ENCODE peak calls at places on chromosomes 13 and 19, in ten cellular contexts. One of them, this sample, is unnamed.

GRCh38 chr13:112617754-112618375 is 29.9 kb upstream of the TUBGCP3 start:
- DNase-seq in AG10803: no peak
- DNase-seq in OCI-M1: no peak
- DNase-seq in NCI-H524 treated with DMSO at 0.1 percent for 48 hours: no peak
- DNase-seq in NCI-H774: no peak
- DNase-seq in NCI-H345: no peak
- DNase-seq in kidney: peak; percentile 57
- DNase-seq in retina: no peak
- DNase-seq in HFFc6: no peak
- DNase-seq in dorsolateral prefrontal cortex: no peak
- DNase-seq in this sample: no peak

GRCh38 chr19:20565321-20566018 is at the start of gene ZNF737:
- DNase-seq in AG10803: peak; percentile 90
- DNase-seq in OCI-M1: peak; percentile 99
- DNase-seq in NCI-H524 treated with DMSO at 0.1 percent for 48 hours: no peak
- DNase-seq in NCI-H774: peak; percentile 95
- DNase-seq in NCI-H345: peak; percentile 41
- DNase-seq in kidney: peak; percentile 98
- DNase-seq in retina: peak; percentile 95
- DNase-seq in HFFc6: peak; percentile 81
- DNase-seq in dorsolateral prefrontal cortex: peak; percentile 99
- DNase-seq in this sample: peak; percentile 12

GRCh38 chr13:111518161-111518791 is 197.8 kb downstream of the TEX29 start:
- DNase-seq in AG10803: no peak
- DNase-seq in OCI-M1: no peak
- DNase-seq in NCI-H524 treated with DMSO at 0.1 percent for 48 hours: no peak
- DNase-seq in NCI-H774: peak; percentile 92
- DNase-seq in NCI-H345: peak; percentile 54
- DNase-seq in kidney: peak; percentile 56
- DNase-seq in retina: no peak
- DNase-seq in HFFc6: no peak
- DNase-seq in dorsolateral prefrontal cortex: no peak
- DNase-seq in this sample: peak; percentile 23

GRCh38 chr13:21208755-21209154 is 32.3 kb downstream of the MRPL57 start:
- DNase-seq in AG10803: no peak
- DNase-seq in OCI-M1: no peak
- DNase-seq in NCI-H524 treated with DMSO at 0.1 percent for 48 hours: no peak
- DNase-seq in NCI-H774: no peak
- DNase-seq in NCI-H345: no peak
- DNase-seq in kidney: no peak
- DNase-seq in retina: no peak
- DNase-seq in HFFc6: no peak
- DNase-seq in dorsolateral prefrontal cortex: no peak
- DNase-seq in this sample: no peak

GRCh38 chr13:46613409-46614049 is 60.6 kb downstream of the LRCH1 start:
- DNase-seq in AG10803: no peak
- DNase-seq in OCI-M1: no peak
- DNase-seq in NCI-H524 treated with DMSO at 0.1 percent for 48 hours: no peak
- DNase-seq in NCI-H774: no peak
- DNase-seq in NCI-H345: no peak
- DNase-seq in kidney: no peak
- DNase-seq in retina: no peak
- DNase-seq in HFFc6: no peak
- DNase-seq in dorsolateral prefrontal cortex: no peak
- DNase-seq in this sample: no peak

GRCh38 chr19:30084390-30084819 is 142.4 kb downstream of the URI1 start:
- DNase-seq in AG10803: no peak
- DNase-seq in OCI-M1: no peak
- DNase-seq in NCI-H524 treated with DMSO at 0.1 percent for 48 hours: no peak
- DNase-seq in NCI-H774: no peak
- DNase-seq in NCI-H345: no peak
- DNase-seq in kidney: peak; percentile 35
- DNase-seq in retina: no peak
- DNase-seq in HFFc6: no peak
- DNase-seq in dorsolateral prefrontal cortex: no peak
- DNase-seq in this sample: no peak

GRCh38 chr19:46100344-46100743 is 24.1 kb downstream of the IGFL3 start:
- DNase-seq in AG10803: no peak
- DNase-seq in OCI-M1: no peak
- DNase-seq in NCI-H524 treated with DMSO at 0.1 percent for 48 hours: no peak
- DNase-seq in NCI-H774: no peak
- DNase-seq in NCI-H345: no peak
- DNase-seq in kidney: no peak
- DNase-seq in retina: no peak
- DNase-seq in HFFc6: no peak
- DNase-seq in dorsolateral prefrontal cortex: no peak
- DNase-seq in this sample: no peak

GRCh38 chr19:44998025-44998424 is 3.2 kb upstream of the RELB start:
- DNase-seq in AG10803: no peak
- DNase-seq in OCI-M1: no peak
- DNase-seq in NCI-H524 treated with DMSO at 0.1 percent for 48 hours: no peak
- DNase-seq in NCI-H774: no peak
- DNase-seq in NCI-H345: no peak
- DNase-seq in kidney: no peak
- DNase-seq in retina: no peak
- DNase-seq in HFFc6: no peak
- DNase-seq in dorsolateral prefrontal cortex: no peak
- DNase-seq in this sample: no peak

GRCh38 chr13:102139626-102140025 is 262.2 kb downstream of the FGF14 start:
- DNase-seq in AG10803: no peak
- DNase-seq in OCI-M1: no peak
- DNase-seq in NCI-H524 treated with DMSO at 0.1 percent for 48 hours: no peak
- DNase-seq in NCI-H774: no peak
- DNase-seq in NCI-H345: no peak
- DNase-seq in kidney: no peak
- DNase-seq in retina: no peak
- DNase-seq in HFFc6: no peak
- DNase-seq in dorsolateral prefrontal cortex: no peak
- DNase-seq in this sample: no peak

GRCh38 chr19:6738726-6739389 is 622 bp upstream of the TRIP10 start:
- DNase-seq in AG10803: no peak
- DNase-seq in OCI-M1: no peak
- DNase-seq in NCI-H524 treated with DMSO at 0.1 percent for 48 hours: peak; percentile 90
- DNase-seq in NCI-H774: peak; percentile 54
- DNase-seq in NCI-H345: no peak
- DNase-seq in kidney: peak; percentile 89
- DNase-seq in retina: peak; percentile 66
- DNase-seq in HFFc6: no peak
- DNase-seq in dorsolateral prefrontal cortex: no peak
- DNase-seq in this sample: no peak

GRCh38 chr19:35254341-35255297 is 5.8 kb downstream of the LSR start:
- DNase-seq in AG10803: no peak
- DNase-seq in OCI-M1: no peak
- DNase-seq in NCI-H524 treated with DMSO at 0.1 percent for 48 hours: no peak
- DNase-seq in NCI-H774: no peak
- DNase-seq in NCI-H345: no peak
- DNase-seq in kidney: no peak
- DNase-seq in retina: no peak
- DNase-seq in HFFc6: no peak
- DNase-seq in dorsolateral prefrontal cortex: peak; percentile 13
- DNase-seq in this sample: no peak

GRCh38 chr19:42467437-42467760 is 24.7 kb upstream of the CXCL17 start:
- DNase-seq in AG10803: no peak
- DNase-seq in OCI-M1: no peak
- DNase-seq in NCI-H524 treated with DMSO at 0.1 percent for 48 hours: no peak
- DNase-seq in NCI-H774: no peak
- DNase-seq in NCI-H345: no peak
- DNase-seq in kidney: no peak
- DNase-seq in retina: no peak
- DNase-seq in HFFc6: no peak
- DNase-seq in dorsolateral prefrontal cortex: no peak
- DNase-seq in this sample: peak; percentile 42

GRCh38 chr19:2820112-2820702 is 539 bp downstream of the ZNF554 start:
- DNase-seq in AG10803: no peak
- DNase-seq in OCI-M1: no peak
- DNase-seq in NCI-H524 treated with DMSO at 0.1 percent for 48 hours: no peak
- DNase-seq in NCI-H774: no peak
- DNase-seq in NCI-H345: no peak
- DNase-seq in kidney: no peak
- DNase-seq in retina: peak; percentile 66
- DNase-seq in HFFc6: no peak
- DNase-seq in dorsolateral prefrontal cortex: no peak
- DNase-seq in this sample: no peak

GRCh38 chr13:72808917-72809500 is 27.1 kb downstream of the PIBF1 start:
- DNase-seq in AG10803: peak; percentile 4
- DNase-seq in OCI-M1: peak; percentile 56
- DNase-seq in NCI-H524 treated with DMSO at 0.1 percent for 48 hours: no peak
- DNase-seq in NCI-H774: no peak
- DNase-seq in NCI-H345: peak; percentile 6
- DNase-seq in kidney: no peak
- DNase-seq in retina: peak; percentile 26
- DNase-seq in HFFc6: no peak
- DNase-seq in dorsolateral prefrontal cortex: no peak
- DNase-seq in this sample: no peak

GRCh38 chr19:45322311-45322710 is 364 bp downstream of the CKM start:
- DNase-seq in AG10803: no peak
- DNase-seq in OCI-M1: no peak
- DNase-seq in NCI-H524 treated with DMSO at 0.1 percent for 48 hours: no peak
- DNase-seq in NCI-H774: no peak
- DNase-seq in NCI-H345: peak; percentile 14
- DNase-seq in kidney: no peak
- DNase-seq in retina: peak; percentile 69
- DNase-seq in HFFc6: no peak
- DNase-seq in dorsolateral prefrontal cortex: no peak
- DNase-seq in this sample: no peak

GRCh38 chr19:17873661-17874422 is 2.1 kb downstream of the SLC5A5 start:
- DNase-seq in AG10803: no peak
- DNase-seq in OCI-M1: peak; percentile 26
- DNase-seq in NCI-H524 treated with DMSO at 0.1 percent for 48 hours: no peak
- DNase-seq in NCI-H774: peak; percentile 25
- DNase-seq in NCI-H345: peak; percentile 45
- DNase-seq in kidney: no peak
- DNase-seq in retina: no peak
- DNase-seq in HFFc6: no peak
- DNase-seq in dorsolateral prefrontal cortex: no peak
- DNase-seq in this sample: peak; percentile 65

GRCh38 chr19:6579450-6580178 is 11.3 kb downstream of the CD70 start:
- DNase-seq in AG10803: no peak
- DNase-seq in OCI-M1: no peak
- DNase-seq in NCI-H524 treated with DMSO at 0.1 percent for 48 hours: no peak
- DNase-seq in NCI-H774: no peak
- DNase-seq in NCI-H345: no peak
- DNase-seq in kidney: no peak
- DNase-seq in retina: no peak
- DNase-seq in HFFc6: no peak
- DNase-seq in dorsolateral prefrontal cortex: no peak
- DNase-seq in this sample: no peak

GRCh38 chr19:8069116-8069973 is 16.8 kb downstream of the CCL25 start:
- DNase-seq in AG10803: no peak
- DNase-seq in OCI-M1: peak; percentile 83
- DNase-seq in NCI-H524 treated with DMSO at 0.1 percent for 48 hours: no peak
- DNase-seq in NCI-H774: no peak
- DNase-seq in NCI-H345: peak; percentile 12
- DNase-seq in kidney: no peak
- DNase-seq in retina: no peak
- DNase-seq in HFFc6: no peak
- DNase-seq in dorsolateral prefrontal cortex: no peak
- DNase-seq in this sample: no peak

GRCh38 chr19:10701955-10702307 is 692 bp downstream of the QTRT1 start:
- DNase-seq in AG10803: no peak
- DNase-seq in OCI-M1: peak; percentile 91
- DNase-seq in NCI-H524 treated with DMSO at 0.1 percent for 48 hours: peak; percentile 13
- DNase-seq in NCI-H774: no peak
- DNase-seq in NCI-H345: no peak
- DNase-seq in kidney: no peak
- DNase-seq in retina: peak; percentile 64
- DNase-seq in HFFc6: no peak
- DNase-seq in dorsolateral prefrontal cortex: no peak
- DNase-seq in this sample: peak; percentile 49

GRCh38 chr19:10491472-10492047 is 11.6 kb downstream of the KEAP1 start:
- DNase-seq in AG10803: no peak
- DNase-seq in OCI-M1: no peak
- DNase-seq in NCI-H524 treated with DMSO at 0.1 percent for 48 hours: no peak
- DNase-seq in NCI-H774: no peak
- DNase-seq in NCI-H345: no peak
- DNase-seq in kidney: peak; percentile 74
- DNase-seq in retina: no peak
- DNase-seq in HFFc6: no peak
- DNase-seq in dorsolateral prefrontal cortex: no peak
- DNase-seq in this sample: no peak